ENCODE peak calls at places on chromosomes 12 and 14, in ten cellular contexts. H is stomach; I is HAP-1; C is heart right ventricle; Z is MG63; T is fibroblast of the aortic adventitia; V is HFF-Myc; P is naive thymus-derived CD4-positive, alpha-beta T cell; X is brain microvascular endothelial cell; O is heart left ventricle. M is an unnamed sample.
A peak's percentile ranks its signal among the peaks of the same experiment; 100 is the strongest.

GRCh38 chr12:26524862-26525465 is 308.0 kb downstream of the ITPR2 start:
- DNase-seq in P (no peak), Z (peak; percentile 3), C (no peak), I (no peak), T (peak; percentile 38), H (no peak), O (no peak), V (no peak), X (peak; percentile 44), M (peak; percentile 58)

GRCh38 chr12:69512820-69513219 is 42.6 kb downstream of the FRS2 start:
- DNase-seq in V (no peak), T (no peak), O (no peak), X (no peak), I (no peak), H (no peak), Z (no peak), C (no peak), P (no peak), M (no peak)

GRCh38 chr12:18551703-18552102 is 186.1 kb downstream of the PLCZ1 start:
- DNase-seq in T (no peak), V (no peak), O (no peak), X (no peak), I (no peak), H (no peak), P (no peak), Z (no peak), C (no peak), M (no peak)

GRCh38 chr14:73829526-73830431 is 21.9 kb upstream of the PTGR2 start:
- DNase-seq in X (peak; percentile 67), P (no peak), O (no peak), H (no peak), Z (peak; percentile 43), I (no peak), T (peak; percentile 84), C (no peak), V (no peak), M (no peak)

GRCh38 chr14:70415788-70416187 is 1.1 kb downstream of the SYNJ2BP start:
- DNase-seq in C (no peak), T (no peak), P (no peak), H (no peak), I (no peak), V (no peak), Z (no peak), X (no peak), O (no peak), M (no peak)

GRCh38 chr12:119463211-119463914 is 128.8 kb downstream of the CCDC60 start:
- DNase-seq in I (no peak), P (no peak), V (no peak), C (no peak), X (no peak), O (no peak), Z (no peak), T (no peak), H (no peak), M (no peak)

GRCh38 chr12:39764944-39765560 is 145.4 kb upstream of the ABCD2 start:
- DNase-seq in Z (no peak), V (peak; percentile 11), T (peak; percentile 76), I (peak; percentile 85), C (no peak), P (peak; percentile 2), O (no peak), H (no peak), X (peak; percentile 15), M (no peak)

GRCh38 chr12:44851586-44851985 is 24.5 kb downstream of the NELL2 start:
- DNase-seq in I (no peak), P (no peak), X (no peak), C (no peak), Z (no peak), H (no peak), O (no peak), V (no peak), T (no peak), M (no peak)

GRCh38 chr14:85333313-85333712 is 196.6 kb upstream of the FLRT2 start:
- DNase-seq in X (peak; percentile 69), O (no peak), I (no peak), V (peak; percentile 76), T (peak; percentile 62), C (no peak), Z (peak; percentile 16), H (peak; percentile 30), P (no peak), M (no peak)

GRCh38 chr14:33669111-33669510 is 281.8 kb downstream of the EGLN3 start:
- DNase-seq in P (no peak), X (no peak), I (no peak), Z (no peak), O (no peak), T (peak; percentile 53), V (no peak), C (no peak), H (no peak), M (no peak)

GRCh38 chr14:101404426-101405170 is 156.7 kb upstream of the DIO3 start:
- DNase-seq in P (no peak), Z (no peak), X (no peak), I (no peak), T (no peak), O (no peak), V (no peak), C (no peak), H (no peak), M (no peak)
- H3K4me3 ChIP-seq in P (no peak overlapping the region), Z (no peak overlapping the region), X (no peak overlapping the region), I (no peak overlapping the region), T (no peak overlapping the region), O (no peak overlapping the region), V (no peak overlapping the region), C (no peak overlapping the region), H (no peak overlapping the region), M (no peak overlapping the region)

GRCh38 chr12:113880993-113881392 is 85.1 kb downstream of the RBM19 start:
- DNase-seq in O (no peak), I (no peak), C (no peak), X (no peak), H (no peak), Z (no peak), V (no peak), P (no peak), T (no peak), M (no peak)
- H3K4me3 ChIP-seq in O (no peak overlapping the region), I (no peak overlapping the region), C (no peak overlapping the region), X (no peak overlapping the region), H (no peak overlapping the region), Z (no peak overlapping the region), V (no peak overlapping the region), P (no peak overlapping the region), T (no peak overlapping the region), M (no peak overlapping the region)

GRCh38 chr12:102953221-102953620 is 4.3 kb upstream of the ASCL1 start:
- DNase-seq in C (no peak), P (no peak), V (no peak), T (no peak), X (no peak), O (no peak), H (no peak), I (no peak), Z (no peak), M (no peak)

GRCh38 chr12:102950950-102951490 is 6.5 kb upstream of the ASCL1 start:
- DNase-seq in Z (no peak), X (no peak), T (no peak), H (no peak), O (no peak), C (no peak), P (no peak), V (no peak), I (no peak), M (no peak)

GRCh38 chr12:102948941-102949352 is 8.5 kb upstream of the ASCL1 start:
- DNase-seq in H (peak; percentile 63), X (peak; percentile 53), O (no peak), Z (peak; percentile 6), T (peak; percentile 52), C (peak; percentile 41), I (peak; percentile 28), V (no peak), P (peak; percentile 48), M (peak; percentile 62)

GRCh38 chr12:102954143-102954542 is 3.3 kb upstream of the ASCL1 start:
- DNase-seq in O (no peak), V (no peak), X (no peak), Z (no peak), C (no peak), H (no peak), I (no peak), T (no peak), P (no peak), M (no peak)

DNA sequence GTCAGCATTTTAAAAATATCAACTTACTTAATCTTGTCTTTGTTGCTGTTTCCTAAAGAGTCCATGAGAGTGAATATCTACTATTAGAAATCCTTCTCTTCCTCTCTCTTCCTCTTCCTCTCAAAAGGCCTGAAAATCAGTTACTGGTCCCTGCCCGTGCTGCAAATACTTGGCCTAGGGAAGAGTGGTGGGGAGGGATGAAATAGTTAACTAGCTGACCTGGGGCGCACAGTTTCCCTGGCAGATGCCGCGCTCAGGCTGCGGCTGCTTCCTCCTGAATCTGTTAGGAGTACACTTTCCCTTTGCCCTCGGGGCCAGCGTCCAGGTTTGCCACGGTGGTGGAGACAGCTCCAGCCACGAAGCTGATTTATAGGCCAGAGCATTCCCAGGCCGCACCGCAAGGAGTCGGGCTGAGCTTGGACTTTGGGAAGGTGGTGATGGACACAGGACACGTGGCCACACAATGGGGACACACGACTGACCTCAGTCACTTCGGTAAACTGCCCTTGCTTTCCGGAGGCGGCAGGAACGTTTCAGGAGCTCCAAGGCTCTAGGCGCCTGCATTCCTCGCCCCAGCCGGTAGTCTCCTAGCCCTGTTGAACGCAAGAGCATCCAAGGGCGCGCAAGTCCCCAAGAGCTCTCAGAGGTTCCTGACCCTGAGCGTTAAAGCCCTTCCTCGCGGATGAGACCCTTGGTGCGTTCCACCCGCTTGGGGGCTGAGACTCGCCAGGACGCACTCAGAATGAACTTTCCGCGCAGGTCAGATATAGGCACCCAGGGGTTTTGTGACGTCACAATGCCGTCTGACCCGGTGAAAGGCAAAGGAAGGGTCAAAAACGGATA is 7.1 kb upstream of the ASCL1 start:
- DNase-seq in X (no peak), Z (no peak), P (no peak), T (no peak), C (no peak), O (no peak), H (peak; percentile 45), I (no peak), V (no peak), M (no peak)
- H3K4me3 ChIP-seq in X (no peak overlapping the region), Z (no peak overlapping the region), P (no peak overlapping the region), T (no peak overlapping the region), C (no peak overlapping the region), O (no peak overlapping the region), H (no peak overlapping the region), I (no peak overlapping the region), V (no peak overlapping the region), M (no peak overlapping the region)

DNA sequence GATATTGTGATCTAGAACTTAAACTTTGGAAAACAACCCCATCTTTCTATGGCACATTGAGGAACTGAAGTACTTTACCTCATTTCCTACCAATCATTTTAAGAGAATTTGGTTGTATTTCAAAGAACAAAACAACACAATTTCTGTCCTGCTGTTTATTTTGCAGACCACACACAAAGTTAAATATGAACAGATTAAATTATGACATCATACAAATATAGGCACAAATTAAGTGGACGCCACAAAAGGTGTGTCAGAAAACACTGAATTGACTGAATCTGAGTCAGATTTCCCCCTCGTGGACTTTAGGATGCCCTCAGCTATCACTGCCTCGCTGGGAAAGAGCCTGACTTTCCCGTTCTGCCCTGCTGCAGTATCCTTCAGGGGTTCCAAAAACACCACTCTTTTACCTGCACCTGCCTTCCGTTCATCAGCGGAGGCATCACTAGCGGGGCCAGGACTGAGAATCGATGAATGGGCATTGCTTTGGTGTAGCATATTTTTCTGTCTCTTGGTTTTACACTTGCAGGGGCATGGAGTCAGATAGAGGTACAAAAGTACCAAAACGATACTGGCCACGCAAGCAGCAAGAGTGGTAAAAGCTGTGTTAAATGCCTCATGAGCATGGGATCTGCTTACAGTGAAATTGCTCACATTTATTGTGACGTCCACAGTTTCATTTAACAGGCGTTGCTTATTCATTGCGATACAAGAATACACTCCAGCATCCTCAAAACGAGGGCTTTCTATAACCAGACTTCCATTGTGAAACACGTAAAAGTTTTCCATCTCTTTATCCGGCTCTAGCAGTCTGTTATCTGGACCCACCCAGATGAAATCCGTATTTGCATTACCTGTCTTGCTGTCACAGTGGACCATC is 2.0 kb upstream of the PCED1B start:
- DNase-seq in T (no peak), C (no peak), I (no peak), X (no peak), O (no peak), H (no peak), V (no peak), P (no peak), Z (no peak), M (no peak)
- H3K4me3 ChIP-seq in T (peak overlapping the region; percentile 2), C (peak overlapping the region; percentile 77), I (no peak overlapping the region), X (peak overlapping the region; percentile 78), O (no peak overlapping the region), H (no peak overlapping the region), V (peak overlapping the region; percentile 64), P (peak overlapping the region; percentile 63), Z (peak overlapping the region; percentile 4), M (no peak overlapping the region)